ENCODE peak calls at places on chromosomes 11 and 22, in six cellular contexts. N is A549, F is H1, W is breast epithelium, U is spleen, K is IMR-90. H is an unnamed sample.

GRCh38 chr11:15236514-15236913 is 121.8 kb downstream of the INSC start:
- DNase-seq in U (no peak), N (no peak), F (no peak), K (no peak), W (no peak), H (no peak)

GRCh38 chr11:88521354-88522310 is 184.1 kb upstream of the CTSC start:
- DNase-seq in F (no peak), W (no peak), N (no peak), K (peak), U (no peak), H (no peak)

GRCh38 chr22:35498446-35498845 is 42.2 kb upstream of the RASD2 start:
- DNase-seq in U (no peak), N (no peak), W (no peak), K (no peak), F (no peak), H (no peak)

GRCh38 chr22:45731798-45732495 is 60.3 kb downstream of the ATXN10 start:
- DNase-seq in N (peak), K (peak), U (no peak), W (no peak), F (no peak), H (no peak)

GRCh38 chr11:32173435-32173834 is 82.6 kb downstream of the RCN1 start:
- DNase-seq in K (peak), N (peak), U (no peak), W (peak), F (peak), H (peak)

GRCh38 chr11:607020-607780 is 8.6 kb downstream of the IRF7 start:
- DNase-seq in U (no peak), N (no peak), W (no peak), F (no peak), K (no peak), H (peak)

GRCh38 chr11:119791701-119792151 is 62.7 kb upstream of the NECTIN1 start:
- DNase-seq in W (no peak), K (peak), F (no peak), N (no peak), U (peak), H (no peak)

GRCh38 chr22:20319041-20319744 is 667 bp downstream of the DGCR6L start:
- DNase-seq in U (peak), F (no peak), K (no peak), N (no peak), W (peak), H (peak)

GRCh38 chr11:126210871-126211235 is 597 bp downstream of the RPUSD4 start:
- DNase-seq in K (no peak), F (no peak), U (no peak), N (no peak), W (no peak), H (no peak)

GRCh38 chr11:70503201-70503877 is 105.0 kb downstream of the CTTN start:
- DNase-seq in K (no peak), U (peak), W (no peak), N (no peak), F (no peak), H (peak)

GRCh38 chr22:41539146-41540005 is 4.9 kb downstream of the POLR3H start:
- DNase-seq in U (no peak), W (no peak), N (no peak), F (no peak), K (no peak), H (no peak)

GRCh38 chr11:114562166-114562916 is 2.7 kb upstream of the NXPE1 start:
- DNase-seq in F (no peak), K (peak), U (no peak), W (no peak), N (no peak), H (no peak)

GRCh38 chr22:46542011-46542985 is 4.9 kb upstream of the CELSR1 start:
- DNase-seq in W (peak), U (peak), K (peak), N (peak), F (no peak), H (peak)

GRCh38 chr11:297666-298405 is 1.5 kb downstream of the IFITM5 start:
- DNase-seq in W (no peak), U (peak), F (no peak), K (no peak), N (no peak), H (no peak)

GRCh38 chr11:82927264-82927880 is 25.8 kb downstream of the DDIAS start:
- DNase-seq in K (peak), F (no peak), N (peak), W (no peak), U (no peak), H (no peak)

GRCh38 chr11:58845342-58845741 is 838 bp upstream of the GLYATL2 start:
- DNase-seq in W (no peak), K (no peak), U (no peak), F (no peak), N (no peak), H (no peak)

GRCh38 chr11:59212744-59213573 is at the start of gene MPEG1:
- DNase-seq in F (no peak), K (no peak), W (no peak), U (peak), N (no peak), H (no peak)

GRCh38 chr11:64969209-64969608 is 2.7 kb downstream of the MAJIN start:
- DNase-seq in U (no peak), N (no peak), F (no peak), W (no peak), K (peak), H (no peak)

GRCh38 chr11:86802601-86803051 is 2.3 kb downstream of the PRSS23 start:
- DNase-seq in W (no peak), F (no peak), U (no peak), N (peak), K (peak), H (no peak)

GRCh38 chr11:82865841-82866240 is 34.4 kb downstream of the PRCP start:
- DNase-seq in W (no peak), F (no peak), N (no peak), U (no peak), K (peak), H (no peak)

GRCh38 chr11:125999234-125999880 is 53.5 kb downstream of the VSIG10L2 start:
- DNase-seq in N (no peak), U (no peak), K (no peak), F (no peak), W (no peak), H (no peak)

GRCh38 chr11:90594658-90595057 is 371.8 kb upstream of the CHORDC1 start:
- DNase-seq in U (no peak), N (no peak), W (no peak), K (no peak), F (no peak), H (no peak)

GRCh38 chr11:92852946-92853345 is 116.5 kb upstream of the MTNR1B start:
- DNase-seq in K (no peak), U (no peak), W (peak), N (no peak), F (no peak), H (no peak)

GRCh38 chr22:36775589-36775965 is 342 bp downstream of the IFT27 start:
- DNase-seq in K (peak), N (no peak), F (no peak), W (peak), U (peak), H (peak)

GRCh38 chr11:117183724-117184349 is 5.3 kb downstream of the SIDT2 start:
- DNase-seq in U (no peak), W (peak), K (no peak), F (no peak), N (no peak), H (no peak)

GRCh38 chr11:123478352-123478986 is 48.4 kb downstream of the GRAMD1B start:
- DNase-seq in W (peak), K (peak), N (peak), U (no peak), F (peak), H (peak)

GRCh38 chr11:35943761-35944502 is at the start of gene LDLRAD3:
- DNase-seq in K (peak), F (peak), N (peak), U (peak), W (peak), H (peak)

GRCh38 chr22:31628362-31628761 is 33.7 kb downstream of the PISD start:
- DNase-seq in K (no peak), N (no peak), W (no peak), F (no peak), U (no peak), H (no peak)

GRCh38 chr11:44617671-44618461 is 52.4 kb downstream of the CD82 start:
- DNase-seq in K (no peak), W (no peak), U (peak), F (no peak), N (no peak), H (no peak)

GRCh38 chr11:69905611-69906452 is 86.6 kb upstream of the FGF3 start:
- DNase-seq in K (no peak), U (peak), W (no peak), F (no peak), N (no peak), H (no peak)

GRCh38 chr11:30046211-30046945 is 29.5 kb upstream of the KCNA4 start:
- DNase-seq in K (no peak), N (no peak), F (no peak), W (no peak), U (no peak), H (no peak)

GRCh38 chr11:74826901-74827300 is 78.3 kb downstream of the RNF169 start:
- DNase-seq in N (no peak), F (no peak), W (no peak), K (no peak), U (no peak), H (no peak)

GRCh38 chr11:44634401-44635281 is 69.2 kb downstream of the CD82 start:
- DNase-seq in W (no peak), K (peak), N (peak), U (peak), F (no peak), H (peak)

GRCh38 chr11:133474461-133474860 is 57.8 kb downstream of the OPCML start:
- DNase-seq in K (no peak), W (no peak), N (no peak), U (no peak), F (no peak), H (no peak)

GRCh38 chr22:37242395-37242918 is 1.6 kb downstream of the RAC2 start:
- DNase-seq in W (peak), N (no peak), U (peak), F (no peak), K (peak), H (no peak)

GRCh38 chr11:122313581-122313980 is 197.6 kb upstream of the BLID start:
- DNase-seq in W (no peak), N (no peak), U (no peak), K (no peak), F (no peak), H (no peak)

DNA sequence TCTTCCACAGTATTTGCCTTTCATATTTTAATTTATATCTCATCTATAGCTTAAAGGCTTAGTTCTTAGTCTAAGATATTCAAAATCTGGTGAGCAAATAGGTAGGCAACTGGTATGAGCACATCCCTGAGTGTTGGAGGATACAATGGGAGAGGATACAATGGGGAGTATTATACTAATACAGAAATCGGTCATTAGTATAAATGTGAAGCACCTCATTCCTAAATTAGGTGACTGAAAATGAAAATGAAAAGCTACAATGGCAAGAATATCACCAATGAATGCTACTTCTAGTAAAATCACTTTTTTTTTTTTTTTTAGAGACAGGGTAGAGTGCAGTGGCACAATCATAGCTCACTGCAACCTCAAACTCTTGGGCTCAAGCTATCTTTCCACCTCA is 21.0 kb downstream of the ENTHD1 start:
- DNase-seq in F (no peak), N (no peak), U (no peak), W (no peak), K (no peak), H (no peak)
- H3K27ac ChIP-seq in F (no peak), N (no peak), U (no peak), W (no peak), K (no peak), H (no peak)

GRCh38 chr11:2942872-2943710 is 13.9 kb upstream of the PHLDA2 start:
- DNase-seq in N (no peak), K (no peak), W (no peak), U (no peak), F (no peak), H (no peak)
- TF ChIP-seq POLR2A in N (no peak), K (no peak), W (no peak), U (no peak), F (no peak), H (no peak)

GRCh38 chr11:128929468-128929867 is 13.2 kb downstream of the TP53AIP1 start:
- DNase-seq in K (peak), F (no peak), U (peak), W (no peak), N (no peak), H (no peak)
- TF ChIP-seq CTCF in K (no peak), F (no peak), U (no peak), W (no peak), N (no peak), H (no peak)

DNA sequence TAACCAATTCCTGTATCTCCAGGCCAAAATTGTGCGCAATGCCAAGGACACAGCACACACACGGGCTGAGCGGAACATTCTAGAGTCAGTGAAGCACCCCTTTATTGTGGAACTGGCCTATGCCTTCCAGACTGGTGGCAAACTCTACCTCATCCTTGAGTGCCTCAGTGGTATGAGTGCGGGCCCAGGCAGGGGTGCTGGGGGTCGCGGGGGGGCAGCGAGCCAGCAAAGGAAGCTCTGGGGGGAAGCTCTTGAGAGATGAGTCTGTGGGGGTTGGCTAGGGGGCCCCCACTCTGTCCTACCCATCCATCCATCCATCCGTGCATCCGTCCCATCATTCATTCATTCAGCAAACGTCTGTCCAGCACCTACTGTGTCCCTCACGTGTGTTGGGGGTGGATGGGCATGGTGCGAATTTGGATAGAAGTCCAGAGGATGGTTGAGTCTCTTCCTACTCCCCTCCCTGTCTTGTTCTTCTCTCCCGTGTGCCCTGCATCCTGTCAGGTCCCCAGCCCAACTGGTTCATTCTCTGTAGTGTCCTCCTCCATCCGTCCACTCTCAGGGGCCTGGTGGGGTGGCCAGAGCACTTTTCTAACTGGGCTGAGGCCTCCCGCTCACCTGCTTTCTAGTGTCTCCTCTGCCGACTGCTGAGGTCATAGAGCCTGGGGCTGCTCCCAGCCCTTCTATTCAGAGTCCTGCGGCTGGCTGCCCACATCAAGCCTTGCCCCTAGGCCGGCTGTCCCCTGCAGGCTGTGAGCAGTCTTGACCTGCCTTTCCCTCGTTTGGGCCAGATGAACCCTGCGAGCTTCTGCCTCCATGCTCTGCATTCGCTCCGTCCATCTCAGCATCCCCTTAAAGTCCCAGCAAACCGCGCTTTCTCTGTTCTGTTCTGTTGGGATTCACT is 3.3 kb downstream of the RPS6KB2 start:
- DNase-seq in N (no peak), K (no peak), F (no peak), W (no peak), U (no peak), H (no peak)
- H3K27ac ChIP-seq in N (no peak), K (no peak), F (no peak), W (no peak), U (no peak), H (no peak)

DNA sequence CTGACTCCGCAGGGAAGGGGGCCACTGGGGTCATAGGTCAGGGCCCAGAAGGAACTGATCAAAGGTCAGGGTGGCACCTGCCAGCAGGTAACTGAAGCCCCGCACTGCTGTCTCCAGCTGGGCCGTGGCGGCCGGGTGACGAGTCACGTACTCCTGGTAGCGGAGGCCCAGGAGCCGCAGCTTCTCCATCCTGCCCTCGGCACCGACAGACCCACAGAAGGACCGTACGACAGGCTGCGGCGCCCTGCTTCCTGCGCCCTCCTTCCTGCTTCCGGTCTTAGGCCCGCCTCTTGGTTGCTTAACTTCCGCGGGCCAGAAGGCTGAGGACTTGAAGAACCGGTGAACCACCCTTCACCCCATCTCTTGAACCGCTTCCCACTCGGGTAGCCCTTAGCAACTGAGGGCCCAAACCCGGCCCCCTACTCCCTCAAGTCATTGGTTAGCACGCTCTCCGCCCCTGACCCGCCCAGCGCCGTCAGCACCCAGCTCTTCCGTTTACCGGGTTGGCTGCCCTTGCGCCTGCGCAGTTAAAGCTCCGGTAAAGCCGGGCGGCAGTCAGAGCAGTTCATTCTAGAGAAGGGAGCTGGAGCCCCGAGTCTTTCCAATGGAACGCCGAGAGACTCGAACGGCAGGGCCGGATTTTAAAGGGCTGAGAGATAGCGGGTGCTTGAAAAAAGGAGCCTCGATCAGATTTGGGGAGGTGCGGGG is at the start of gene PEX16:
- DNase-seq in F (peak), K (peak), U (peak), W (peak), N (peak), H (peak)
- TF ChIP-seq POLR2A in F (no peak), K (peak), U (peak), W (peak), N (peak), H (peak)

GRCh38 chr22:18032455-18033101 is 8.2 kb upstream of the MICAL3 start:
- DNase-seq in K (peak), F (no peak), U (no peak), W (no peak), N (no peak), H (no peak)

GRCh38 chr22:18035740-18036139 is 11.4 kb upstream of the MICAL3 start:
- DNase-seq in N (peak), W (no peak), U (peak), F (no peak), K (peak), H (no peak)

GRCh38 chr22:18031670-18032454 is 7.5 kb upstream of the MICAL3 start:
- DNase-seq in N (peak), F (no peak), K (peak), U (peak), W (peak), H (no peak)

GRCh38 chr22:18034076-18034475 is 9.7 kb upstream of the MICAL3 start:
- DNase-seq in N (no peak), U (no peak), K (no peak), W (no peak), F (no peak), H (no peak)

GRCh38 chr22:18033204-18033998 is 9.0 kb upstream of the MICAL3 start:
- DNase-seq in F (no peak), K (peak), N (no peak), U (peak), W (no peak), H (peak)
- TF ChIP-seq CTCF in F (no peak), K (peak), N (no peak), U (no peak), W (no peak), H (no peak)

DNA sequence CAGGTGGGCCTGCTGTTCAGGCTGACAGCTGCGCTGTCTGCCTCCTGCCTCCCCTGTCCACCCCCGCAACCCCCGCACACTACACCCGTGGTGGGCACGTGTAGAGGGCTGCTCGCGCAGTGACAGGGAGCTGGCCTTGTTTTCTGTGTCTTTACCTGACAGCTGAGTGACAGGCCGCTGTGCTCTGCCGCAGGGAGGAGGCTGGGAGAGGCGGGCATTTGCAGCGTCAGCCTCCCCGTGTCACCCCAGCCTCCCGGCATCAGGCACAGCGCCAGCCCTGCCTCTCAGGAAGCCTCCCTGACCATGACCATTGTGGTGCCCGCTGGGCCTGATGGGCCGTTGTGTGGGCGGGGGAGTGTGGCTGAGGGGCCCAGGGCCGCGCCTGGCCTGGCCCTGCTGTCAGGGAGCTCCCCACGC is 32.0 kb upstream of the RELT start:
- DNase-seq in N (no peak), U (peak), W (no peak), K (no peak), F (no peak), H (no peak)
- H3K27ac ChIP-seq in N (no peak), U (peak), W (peak), K (no peak), F (no peak), H (no peak)

GRCh38 chr11:12087075-12087775 is 23.2 kb upstream of the MICAL2 start:
- DNase-seq in F (no peak), N (no peak), W (no peak), U (peak), K (peak), H (no peak)
- TF ChIP-seq POLR2A in F (no peak), N (no peak), W (no peak), U (no peak), K (peak), H (no peak)